ENCODE peak calls at places on chromosomes 4 and X, in six cellular contexts. One of them, this sample, is unnamed.

GRCh38 chr4:102533348-102533747 is 32.2 kb downstream of the NFKB1 start:
- DNase-seq in WERI-Rb-1: no peak
- DNase-seq in neural progenitor cell: no peak
- DNase-seq in pancreas: no peak
- DNase-seq in nephron progenitor cell: no peak
- DNase-seq in Calu3: no peak
- DNase-seq in this sample: no peak

GRCh38 chr4:74044676-74045075 is 6.2 kb upstream of the CXCL3 start:
- DNase-seq in WERI-Rb-1: no peak
- DNase-seq in neural progenitor cell: no peak
- DNase-seq in pancreas: no peak
- DNase-seq in nephron progenitor cell: no peak
- DNase-seq in Calu3: no peak
- DNase-seq in this sample: no peak

GRCh38 chr4:171985129-171985528 is 171.9 kb downstream of the GALNTL6 start:
- DNase-seq in WERI-Rb-1: no peak
- DNase-seq in neural progenitor cell: no peak
- DNase-seq in pancreas: no peak
- DNase-seq in nephron progenitor cell: no peak
- DNase-seq in Calu3: no peak
- DNase-seq in this sample: no peak

GRCh38 chr4:113809313-113809712 is 47.8 kb upstream of the CAMK2D start:
- DNase-seq in WERI-Rb-1: no peak
- DNase-seq in neural progenitor cell: no peak
- DNase-seq in pancreas: no peak
- DNase-seq in nephron progenitor cell: no peak
- DNase-seq in Calu3: no peak
- DNase-seq in this sample: no peak

GRCh38 chr4:177879851-177880250 is 437.6 kb upstream of the AGA start:
- DNase-seq in WERI-Rb-1: peak; percentile 16
- DNase-seq in neural progenitor cell: peak; percentile 30
- DNase-seq in pancreas: no peak
- DNase-seq in nephron progenitor cell: no peak
- DNase-seq in Calu3: no peak
- DNase-seq in this sample: no peak

GRCh38 chrX:56728321-56728720 is 722 bp upstream of the NBDY start:
- DNase-seq in WERI-Rb-1: no peak
- DNase-seq in neural progenitor cell: no peak
- DNase-seq in pancreas: no peak
- DNase-seq in nephron progenitor cell: no peak
- DNase-seq in Calu3: no peak
- DNase-seq in this sample: no peak

GRCh38 chrX:42615161-42615563 is 162.8 kb downstream of the PPP1R2C start:
- DNase-seq in WERI-Rb-1: peak; percentile 30
- DNase-seq in neural progenitor cell: peak; percentile 23
- DNase-seq in pancreas: no peak
- DNase-seq in nephron progenitor cell: peak; percentile 2
- DNase-seq in Calu3: peak; percentile 17
- DNase-seq in this sample: no peak

GRCh38 chr4:36915717-36916116 is 328.8 kb upstream of the NWD2 start:
- DNase-seq in WERI-Rb-1: no peak
- DNase-seq in neural progenitor cell: no peak
- DNase-seq in pancreas: no peak
- DNase-seq in nephron progenitor cell: no peak
- DNase-seq in Calu3: no peak
- DNase-seq in this sample: no peak

GRCh38 chrX:12843668-12844279 is 23.1 kb upstream of the TLR7 start:
- DNase-seq in WERI-Rb-1: no peak
- DNase-seq in neural progenitor cell: no peak
- DNase-seq in pancreas: no peak
- DNase-seq in nephron progenitor cell: no peak
- DNase-seq in Calu3: no peak
- DNase-seq in this sample: no peak

GRCh38 chr4:180284267-180284666 is 1958.9 kb upstream of the TENM3 start:
- DNase-seq in WERI-Rb-1: no peak
- DNase-seq in neural progenitor cell: no peak
- DNase-seq in pancreas: no peak
- DNase-seq in nephron progenitor cell: no peak
- DNase-seq in Calu3: no peak
- DNase-seq in this sample: no peak

GRCh38 chr4:79695848-79696247 is 287.8 kb upstream of the GK2 start:
- DNase-seq in WERI-Rb-1: no peak
- DNase-seq in neural progenitor cell: no peak
- DNase-seq in pancreas: no peak
- DNase-seq in nephron progenitor cell: no peak
- DNase-seq in Calu3: no peak
- DNase-seq in this sample: no peak

GRCh38 chr4:10701702-10702460 is 17.3 kb upstream of the CLNK start:
- DNase-seq in WERI-Rb-1: no peak
- DNase-seq in neural progenitor cell: no peak
- DNase-seq in pancreas: no peak
- DNase-seq in nephron progenitor cell: no peak
- DNase-seq in Calu3: no peak
- DNase-seq in this sample: no peak

GRCh38 chr4:37601527-37601926 is 84.6 kb downstream of the RELL1 start:
- DNase-seq in WERI-Rb-1: no peak
- DNase-seq in neural progenitor cell: no peak
- DNase-seq in pancreas: no peak
- DNase-seq in nephron progenitor cell: no peak
- DNase-seq in Calu3: peak; percentile 60
- DNase-seq in this sample: no peak

DNA sequence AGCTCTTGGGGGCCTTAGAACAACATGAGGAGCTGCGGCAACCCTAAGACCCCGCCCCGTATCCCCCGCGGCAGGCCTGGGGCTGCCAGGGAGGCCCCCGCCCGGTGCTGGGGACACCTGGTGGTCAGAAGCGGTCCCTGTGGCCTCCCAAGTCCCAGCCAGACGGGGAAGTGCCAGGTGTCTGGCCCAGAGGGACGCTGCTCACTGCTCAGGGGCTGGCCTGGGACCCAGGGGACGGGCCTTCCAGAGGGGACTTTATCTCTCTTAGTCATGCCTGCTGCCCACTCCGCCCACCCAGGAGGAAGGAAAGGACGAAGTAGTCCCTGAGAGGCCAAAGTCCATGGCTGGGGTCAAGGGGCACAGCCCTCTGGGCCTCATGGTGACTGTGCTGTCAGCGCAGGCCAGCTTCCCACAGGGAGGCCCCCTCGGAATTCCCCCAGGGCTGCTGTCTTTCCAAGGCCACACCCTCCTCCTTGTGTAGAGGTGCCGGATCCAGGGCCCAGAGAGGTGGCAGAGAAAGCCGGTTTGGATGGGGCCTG is 31.0 kb upstream of the HTRA3 start:
- DNase-seq in WERI-Rb-1: peak; percentile 77
- DNase-seq in neural progenitor cell: peak; percentile 81
- DNase-seq in pancreas: no peak
- DNase-seq in nephron progenitor cell: peak; percentile 68
- DNase-seq in Calu3: peak; percentile 33
- DNase-seq in this sample: no peak
- TF ChIP-seq CTCF in WERI-Rb-1: peak; percentile 90
- TF ChIP-seq CTCF in neural progenitor cell: peak; percentile 67
- TF ChIP-seq CTCF in pancreas: no peak
- TF ChIP-seq CTCF in nephron progenitor cell: peak; percentile 60
- TF ChIP-seq CTCF in Calu3: peak; percentile 54
- TF ChIP-seq CTCF in this sample: peak; percentile 9

GRCh38 chrX:102599084-102599949 is at the start of gene ARMCX5:
- DNase-seq in WERI-Rb-1: peak; percentile 54
- DNase-seq in neural progenitor cell: peak; percentile 89
- DNase-seq in pancreas: peak; percentile 64
- DNase-seq in nephron progenitor cell: peak; percentile 58
- DNase-seq in Calu3: peak; percentile 77
- DNase-seq in this sample: no peak
- TF ChIP-seq CTCF in WERI-Rb-1: no peak
- TF ChIP-seq CTCF in neural progenitor cell: peak; percentile 26
- TF ChIP-seq CTCF in pancreas: no peak
- TF ChIP-seq CTCF in nephron progenitor cell: no peak
- TF ChIP-seq CTCF in Calu3: no peak
- TF ChIP-seq CTCF in this sample: no peak

DNA sequence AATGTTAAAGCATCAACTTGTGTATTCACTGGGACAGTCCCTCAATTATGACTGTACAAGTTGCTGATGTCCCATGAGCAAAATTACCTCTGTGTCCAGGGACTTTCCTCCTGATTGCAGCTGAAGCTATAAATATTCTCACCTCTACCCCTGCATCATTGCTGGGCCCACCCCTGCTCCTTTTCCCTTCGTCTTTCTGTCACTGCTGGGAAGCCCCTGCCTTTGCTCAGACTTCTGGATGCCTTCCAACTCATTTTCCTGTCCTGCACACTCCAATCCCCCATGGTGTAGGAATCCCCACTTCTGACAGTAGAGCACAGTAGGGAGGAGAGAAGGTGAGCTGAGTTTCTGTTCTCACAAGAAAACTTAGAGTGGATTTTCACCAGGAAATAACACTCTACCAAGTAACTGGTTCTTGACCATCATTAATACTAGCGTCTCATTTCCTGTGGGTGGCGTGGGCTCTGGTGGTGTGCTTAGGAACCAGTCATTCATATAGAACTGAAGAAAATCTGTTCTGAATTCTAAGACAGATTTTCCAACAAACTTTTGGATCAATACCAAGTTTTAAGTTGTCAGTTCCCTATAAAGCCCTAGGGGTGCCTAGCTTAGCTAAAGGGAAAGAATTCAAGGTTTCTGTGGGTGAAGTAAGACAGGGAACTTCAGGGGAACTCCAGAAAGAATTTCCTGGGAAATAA is 136.2 kb upstream of the MED14 start:
- DNase-seq in WERI-Rb-1: no peak
- DNase-seq in neural progenitor cell: no peak
- DNase-seq in pancreas: no peak
- DNase-seq in nephron progenitor cell: no peak
- DNase-seq in Calu3: no peak
- DNase-seq in this sample: no peak
- TF ChIP-seq CTCF in WERI-Rb-1: no peak
- TF ChIP-seq CTCF in neural progenitor cell: no peak
- TF ChIP-seq CTCF in pancreas: no peak
- TF ChIP-seq CTCF in nephron progenitor cell: no peak
- TF ChIP-seq CTCF in Calu3: no peak
- TF ChIP-seq CTCF in this sample: no peak

GRCh38 chrX:16714504-16714903 is 2.0 kb upstream of the CTPS2 start:
- DNase-seq in WERI-Rb-1: no peak
- DNase-seq in neural progenitor cell: no peak
- DNase-seq in pancreas: no peak
- DNase-seq in nephron progenitor cell: no peak
- DNase-seq in Calu3: no peak
- DNase-seq in this sample: no peak

GRCh38 chrX:16712825-16713155 is 321 bp upstream of the CTPS2 start:
- DNase-seq in WERI-Rb-1: no peak
- DNase-seq in neural progenitor cell: no peak
- DNase-seq in pancreas: no peak
- DNase-seq in nephron progenitor cell: no peak
- DNase-seq in Calu3: no peak
- DNase-seq in this sample: no peak

GRCh38 chrX:16708016-16708415 is 4.5 kb downstream of the CTPS2 start:
- DNase-seq in WERI-Rb-1: no peak
- DNase-seq in neural progenitor cell: no peak
- DNase-seq in pancreas: no peak
- DNase-seq in nephron progenitor cell: no peak
- DNase-seq in Calu3: no peak
- DNase-seq in this sample: no peak

GRCh38 chrX:16711219-16712115 is 1.0 kb downstream of the CTPS2 start:
- DNase-seq in WERI-Rb-1: peak; percentile 12
- DNase-seq in neural progenitor cell: no peak
- DNase-seq in pancreas: no peak
- DNase-seq in nephron progenitor cell: no peak
- DNase-seq in Calu3: no peak
- DNase-seq in this sample: no peak

DNA sequence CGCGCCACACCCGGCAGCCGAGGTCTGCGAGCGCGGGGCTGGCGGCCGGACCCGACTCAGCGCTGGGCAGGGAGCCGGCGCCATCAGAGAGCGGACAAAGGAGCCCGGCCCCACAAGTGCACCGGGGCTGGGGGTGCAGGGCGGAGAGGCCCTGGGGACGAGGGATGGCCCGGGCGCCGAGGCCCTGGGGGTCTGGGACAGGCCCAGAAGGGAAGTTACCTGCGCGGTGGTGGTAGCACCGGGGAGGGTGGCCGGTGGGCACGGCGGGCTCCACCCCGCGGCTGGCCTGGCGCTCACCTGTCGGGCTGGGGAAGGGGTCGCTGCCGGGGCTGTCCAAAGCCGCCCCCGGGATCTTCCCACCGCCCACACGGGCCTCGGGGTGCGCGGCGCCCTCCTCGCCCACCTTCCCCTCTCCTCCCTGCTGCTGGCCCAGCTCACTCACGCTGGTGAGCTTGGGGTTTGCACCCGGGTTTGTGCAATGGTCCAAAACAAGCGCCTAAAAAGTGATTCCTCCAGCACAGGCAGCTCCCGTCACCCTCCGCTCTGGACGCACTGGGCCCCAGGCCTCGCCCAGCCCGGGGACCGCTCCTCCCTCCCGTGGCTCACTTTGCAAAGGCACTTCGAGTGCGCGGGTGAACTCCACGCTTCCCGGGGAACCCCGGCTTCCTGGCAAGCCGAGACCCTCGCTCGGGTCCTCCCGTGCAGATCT is at the start of gene CTPS2:
- DNase-seq in WERI-Rb-1: peak; percentile 78
- DNase-seq in neural progenitor cell: peak; percentile 79
- DNase-seq in pancreas: peak; percentile 71
- DNase-seq in nephron progenitor cell: peak; percentile 69
- DNase-seq in Calu3: peak; percentile 77
- DNase-seq in this sample: peak; percentile 36
- TF ChIP-seq CTCF in WERI-Rb-1: peak; percentile 2
- TF ChIP-seq CTCF in neural progenitor cell: no peak
- TF ChIP-seq CTCF in pancreas: no peak
- TF ChIP-seq CTCF in nephron progenitor cell: no peak
- TF ChIP-seq CTCF in Calu3: no peak
- TF ChIP-seq CTCF in this sample: no peak

This sample was measured in D721Med.